ENCODE peak calls at places on chromosomes 7 and 10, in nine cellular contexts. R is activated naive CD4-positive, alpha-beta T cell treated with anti-CD3 and anti-CD28 coated beads, Interleukin-2, amount 10 ng/mL, durations not matched to agents 7 days and 5 days; T is AG04450; Z is CD8-positive, alpha-beta memory T cell; K is neural progenitor cell; X is effector CD4-positive, alpha-beta T cell; G is stimulated activated CD8-positive, alpha-beta memory T cell treated with anti-CD3 and anti-CD28 coated beads, Interleukin-2, amount 100 ng/mL, for 48 hours; W is Daoy; S is hypothalamus. Q is an unnamed sample.

GRCh38 chr10:67705921-67706320 is 9.9 kb upstream of the CTNNA3 start:
- DNase-seq in R (no peak), T (no peak), Z (no peak), K (no peak), X (no peak), G (no peak), W (no peak), S (no peak), Q (no peak)

GRCh38 chr10:93039721-93040120 is 20.9 kb upstream of the CYP26C1 start:
- DNase-seq in R (no peak), T (no peak), Z (no peak), K (peak), X (no peak), G (no peak), W (no peak), S (no peak), Q (no peak)

GRCh38 chr10:59709472-59710125 is at the start of gene SLC16A9:
- DNase-seq in R (peak), T (no peak), Z (no peak), K (peak), X (no peak), G (peak), W (peak), S (peak), Q (peak)

GRCh38 chr7:68439897-68440296 is 1158.4 kb upstream of the AUTS2 start:
- DNase-seq in R (no peak), T (no peak), Z (no peak), K (no peak), X (no peak), G (no peak), W (no peak), S (no peak), Q (no peak)

GRCh38 chr7:108001759-108002725 is 919 bp downstream of the LAMB1 start:
- DNase-seq in R (no peak), T (no peak), Z (no peak), K (peak), X (no peak), G (no peak), W (peak), S (no peak), Q (no peak)

GRCh38 chr10:121800146-121800545 is 127.7 kb downstream of the ATE1 start:
- DNase-seq in R (no peak), T (no peak), Z (no peak), K (no peak), X (no peak), G (no peak), W (no peak), S (no peak), Q (no peak)

GRCh38 chr10:104293781-104294321 is 24.9 kb downstream of the GSTO2 start:
- DNase-seq in R (no peak), T (no peak), Z (no peak), K (no peak), X (no peak), G (no peak), W (no peak), S (no peak), Q (no peak)

GRCh38 chr10:48934672-48935071 is 5.0 kb downstream of the LRRC18 start:
- DNase-seq in R (no peak), T (no peak), Z (no peak), K (no peak), X (no peak), G (no peak), W (no peak), S (no peak), Q (no peak)

GRCh38 chr10:119346063-119346835 is 138.9 kb downstream of the GRK5 start:
- DNase-seq in R (no peak), T (no peak), Z (no peak), K (peak), X (no peak), G (no peak), W (no peak), S (no peak), Q (no peak)

GRCh38 chr10:113113241-113113640 is 163.2 kb downstream of the TCF7L2 start:
- DNase-seq in R (no peak), T (no peak), Z (no peak), K (no peak), X (no peak), G (no peak), W (no peak), S (no peak), Q (no peak)

GRCh38 chr10:132607491-132607890 is 69.9 kb downstream of the INPP5A start:
- DNase-seq in R (no peak), T (no peak), Z (no peak), K (no peak), X (no peak), G (no peak), W (no peak), S (no peak), Q (no peak)

GRCh38 chr7:29193316-29194205 is 1.0 kb upstream of the CHN2 start:
- DNase-seq in R (no peak), T (no peak), Z (no peak), K (peak), X (no peak), G (no peak), W (no peak), S (no peak), Q (no peak)

GRCh38 chr7:27771111-27771510 is 31.1 kb downstream of the TAX1BP1 start:
- DNase-seq in R (no peak), T (no peak), Z (no peak), K (no peak), X (no peak), G (no peak), W (no peak), S (no peak), Q (no peak)

GRCh38 chr7:112183266-112183665 is 22.9 kb downstream of the DOCK4 start:
- DNase-seq in R (no peak), T (no peak), Z (no peak), K (no peak), X (no peak), G (no peak), W (no peak), S (no peak), Q (no peak)

GRCh38 chr7:44279731-44280505 is 45.5 kb downstream of the CAMK2B start:
- DNase-seq in R (peak), T (no peak), Z (no peak), K (no peak), X (no peak), G (no peak), W (no peak), S (no peak), Q (peak)

GRCh38 chr7:117800841-117801240 is 72.4 kb downstream of the CTTNBP2 start:
- DNase-seq in R (no peak), T (no peak), Z (no peak), K (no peak), X (no peak), G (no peak), W (no peak), S (no peak), Q (no peak)

GRCh38 chr10:51832652-51833383 is 133.4 kb upstream of the CSTF2T start:
- DNase-seq in R (no peak), T (peak), Z (no peak), K (peak), X (no peak), G (no peak), W (peak), S (no peak), Q (no peak)

GRCh38 chr7:30927040-30927439 is 15.4 kb downstream of the AQP1 start:
- DNase-seq in R (no peak), T (no peak), Z (no peak), K (no peak), X (no peak), G (no peak), W (peak), S (no peak), Q (no peak)

GRCh38 chr7:34011017-34011680 is 105.8 kb downstream of the BMPER start:
- DNase-seq in R (no peak), T (no peak), Z (no peak), K (no peak), X (no peak), G (no peak), W (no peak), S (no peak), Q (no peak)

GRCh38 chr10:108166401-108166800 is 1001.9 kb upstream of the SORCS1 start:
- DNase-seq in R (no peak), T (no peak), Z (no peak), K (no peak), X (no peak), G (no peak), W (no peak), S (no peak), Q (no peak)

GRCh38 chr7:82172896-82173295 is 270.7 kb downstream of the CACNA2D1 start:
- DNase-seq in R (no peak), T (no peak), Z (no peak), K (no peak), X (no peak), G (no peak), W (no peak), S (no peak), Q (no peak)

GRCh38 chr10:25805986-25806385 is 128.0 kb upstream of the MYO3A start:
- DNase-seq in R (no peak), T (no peak), Z (no peak), K (no peak), X (no peak), G (no peak), W (no peak), S (no peak), Q (no peak)

GRCh38 chr10:12160664-12161063 is 31.2 kb downstream of the SEC61A2 start:
- DNase-seq in R (no peak), T (no peak), Z (no peak), K (no peak), X (no peak), G (no peak), W (no peak), S (no peak), Q (no peak)

GRCh38 chr7:97772034-97772891 is 40.4 kb downstream of the TAC1 start:
- DNase-seq in R (no peak), T (no peak), Z (no peak), K (no peak), X (no peak), G (no peak), W (no peak), S (no peak), Q (no peak)

GRCh38 chr7:102064361-102065025 is 222.2 kb upstream of the SH2B2 start:
- DNase-seq in R (no peak), T (no peak), Z (no peak), K (no peak), X (no peak), G (no peak), W (peak), S (no peak), Q (no peak)

GRCh38 chr10:35447693-35448407 is 111.5 kb downstream of the CCNY start:
- DNase-seq in R (peak), T (no peak), Z (no peak), K (peak), X (peak), G (no peak), W (peak), S (no peak), Q (peak)

GRCh38 chr7:94394399-94395140 is at the start of gene COL1A2:
- DNase-seq in R (peak), T (peak), Z (no peak), K (peak), X (peak), G (no peak), W (peak), S (no peak), Q (peak)

GRCh38 chr7:113891828-113892227 is 27.0 kb downstream of the PPP1R3A start:
- DNase-seq in R (no peak), T (peak), Z (no peak), K (no peak), X (no peak), G (no peak), W (no peak), S (no peak), Q (no peak)

GRCh38 chr10:33695536-33695935 is 361.1 kb upstream of the NRP1 start:
- DNase-seq in R (no peak), T (no peak), Z (no peak), K (no peak), X (no peak), G (no peak), W (no peak), S (no peak), Q (no peak)

GRCh38 chr10:117212176-117212575 is 14.9 kb downstream of the KCNK18 start:
- DNase-seq in R (no peak), T (no peak), Z (no peak), K (no peak), X (no peak), G (no peak), W (no peak), S (no peak), Q (no peak)

GRCh38 chr7:147207988-147208387 is 1091.4 kb downstream of the CNTNAP2 start:
- DNase-seq in R (no peak), T (no peak), Z (no peak), K (no peak), X (no peak), G (no peak), W (no peak), S (no peak), Q (no peak)

GRCh38 chr10:67621834-67622233 is 74.2 kb downstream of the CTNNA3 start:
- DNase-seq in R (no peak), T (no peak), Z (no peak), K (no peak), X (no peak), G (no peak), W (no peak), S (no peak), Q (no peak)

GRCh38 chr7:128941323-128941890 is 3.7 kb downstream of the IRF5 start:
- DNase-seq in R (no peak), T (no peak), Z (no peak), K (no peak), X (no peak), G (no peak), W (no peak), S (no peak), Q (no peak)

GRCh38 chr7:40329601-40330153 is 194.9 kb downstream of the SUGCT start:
- DNase-seq in R (no peak), T (peak), Z (no peak), K (peak), X (no peak), G (no peak), W (peak), S (no peak), Q (no peak)

GRCh38 chr7:105581066-105581811 is at the start of gene EFCAB10:
- DNase-seq in R (peak), T (no peak), Z (peak), K (peak), X (peak), G (peak), W (peak), S (peak), Q (peak)

GRCh38 chr7:135447783-135448182 is 62.1 kb downstream of the CNOT4 start:
- DNase-seq in R (no peak), T (no peak), Z (no peak), K (no peak), X (no peak), G (no peak), W (no peak), S (no peak), Q (no peak)

Q was measured in T-helper 1 cell.